ENCODE peak calls at places on chromosomes 2 and 18, in five cellular contexts. T, J, V, N and W are unnamed samples.

GRCh38 chr2:229728360-229728759 is 14.0 kb upstream of the DNER start:
- DNase-seq in T (no peak), J (no peak), V (no peak), N (no peak), W (no peak)

GRCh38 chr2:135030826-135031225 is 16.4 kb downstream of the MAP3K19 start:
- DNase-seq in T (peak; percentile 16), J (peak; percentile 41), V (no peak), N (peak; percentile 19), W (no peak)

GRCh38 chr2:225070811-225071210 is 28.5 kb upstream of the DOCK10 start:
- DNase-seq in T (no peak), J (no peak), V (no peak), N (no peak), W (no peak)

GRCh38 chr2:208350610-208351009 is 56.0 kb upstream of the PTH2R start:
- DNase-seq in T (no peak), J (no peak), V (no peak), N (no peak), W (no peak)

GRCh38 chr2:143730950-143731254 is 601.7 kb downstream of the ARHGAP15 start:
- DNase-seq in T (no peak), J (no peak), V (peak; percentile 35), N (no peak), W (no peak)

GRCh38 chr2:32363588-32363987 is 6.8 kb downstream of the BIRC6 start:
- DNase-seq in T (no peak), J (no peak), V (no peak), N (no peak), W (no peak)

GRCh38 chr2:24926602-24927252 is 6.7 kb upstream of the ADCY3 start:
- DNase-seq in T (no peak), J (no peak), V (no peak), N (no peak), W (no peak)

GRCh38 chr2:212158081-212158480 is 380.5 kb downstream of the ERBB4 start:
- DNase-seq in T (no peak), J (no peak), V (no peak), N (no peak), W (no peak)

GRCh38 chr2:61196671-61197070 is 34.7 kb downstream of the C2orf74 start:
- DNase-seq in T (no peak), J (no peak), V (no peak), N (no peak), W (no peak)

GRCh38 chr2:229715895-229716507 is 1.6 kb upstream of the DNER start:
- DNase-seq in T (peak; percentile 30), J (peak; percentile 34), V (no peak), N (peak; percentile 22), W (peak; percentile 48)

GRCh38 chr18:78742346-78742745 is 237.3 kb upstream of the SALL3 start:
- DNase-seq in T (no peak), J (no peak), V (no peak), N (no peak), W (no peak)

GRCh38 chr18:59005266-59005665 is 134.4 kb upstream of the SEC11C start:
- DNase-seq in T (no peak), J (no peak), V (no peak), N (no peak), W (no peak)

GRCh38 chr2:103809946-103810345 is 1044.0 kb upstream of the POU3F3 start:
- DNase-seq in T (no peak), J (no peak), V (no peak), N (no peak), W (no peak)

GRCh38 chr2:164220250-164220649 is 401.0 kb downstream of the GRB14 start:
- DNase-seq in T (no peak), J (no peak), V (no peak), N (no peak), W (no peak)

GRCh38 chr2:85308951-85309555 is 18.7 kb downstream of the TGOLN2 start:
- DNase-seq in T (no peak), J (peak; percentile 46), V (no peak), N (no peak), W (peak; percentile 95)

GRCh38 chr2:152415231-152415642 is 80.3 kb downstream of the FMNL2 start:
- DNase-seq in T (no peak), J (peak; percentile 79), V (no peak), N (no peak), W (no peak)

GRCh38 chr2:171814883-171815282 is 79.2 kb downstream of the SLC25A12 start:
- DNase-seq in T (no peak), J (no peak), V (no peak), N (no peak), W (no peak)
- TF ChIP-seq FOXM1 in T (no peak), J (no peak), V (no peak), N (no peak), W (no peak)

GRCh38 chr2:99757715-99758114 is 267.9 kb upstream of the REV1 start:
- DNase-seq in T (no peak), J (no peak), V (no peak), N (no peak), W (no peak)

GRCh38 chr2:99748344-99748743 is 258.5 kb upstream of the REV1 start:
- DNase-seq in T (no peak), J (no peak), V (no peak), N (no peak), W (no peak)

GRCh38 chr2:99753505-99753904 is 263.7 kb upstream of the REV1 start:
- DNase-seq in T (no peak), J (no peak), V (no peak), N (peak; percentile 7), W (no peak)

GRCh38 chr2:99756059-99756458 is 266.2 kb upstream of the REV1 start:
- DNase-seq in T (no peak), J (no peak), V (no peak), N (no peak), W (no peak)

DNA sequence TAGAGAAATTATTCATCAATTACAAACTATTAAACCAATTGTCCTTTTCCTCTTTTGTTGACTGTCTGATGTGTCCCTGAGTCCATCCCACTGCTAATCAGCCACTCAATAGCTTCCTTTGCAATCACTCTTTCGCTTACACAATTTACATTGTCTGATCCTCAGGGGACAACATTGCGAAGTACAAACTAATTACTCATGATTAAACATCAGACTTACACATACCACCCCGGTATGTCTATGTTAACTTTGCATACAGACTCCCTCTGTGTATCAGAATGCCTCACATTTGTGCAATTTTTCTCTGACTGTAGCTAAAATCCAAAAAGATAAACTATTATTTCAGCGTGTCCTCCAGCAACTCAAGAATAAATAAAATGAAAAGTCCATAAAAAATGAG is 264.4 kb upstream of the REV1 start:
- DNase-seq in T (no peak), J (no peak), V (no peak), N (no peak), W (no peak)
- TF ChIP-seq FOXM1 in T (no peak), J (no peak), V (no peak), N (no peak), W (no peak)

GRCh38 chr2:12821656-12822055 is 104.9 kb downstream of the TRIB2 start:
- DNase-seq in T (no peak), J (no peak), V (no peak), N (no peak), W (no peak)

GRCh38 chr2:12824304-12824761 is 107.6 kb downstream of the TRIB2 start:
- DNase-seq in T (no peak), J (no peak), V (no peak), N (no peak), W (no peak)

GRCh38 chr2:12826781-12827180 is 110.0 kb downstream of the TRIB2 start:
- DNase-seq in T (no peak), J (no peak), V (no peak), N (no peak), W (no peak)

GRCh38 chr2:12827721-12828120 is 111.0 kb downstream of the TRIB2 start:
- DNase-seq in T (no peak), J (no peak), V (no peak), N (no peak), W (no peak)

DNA sequence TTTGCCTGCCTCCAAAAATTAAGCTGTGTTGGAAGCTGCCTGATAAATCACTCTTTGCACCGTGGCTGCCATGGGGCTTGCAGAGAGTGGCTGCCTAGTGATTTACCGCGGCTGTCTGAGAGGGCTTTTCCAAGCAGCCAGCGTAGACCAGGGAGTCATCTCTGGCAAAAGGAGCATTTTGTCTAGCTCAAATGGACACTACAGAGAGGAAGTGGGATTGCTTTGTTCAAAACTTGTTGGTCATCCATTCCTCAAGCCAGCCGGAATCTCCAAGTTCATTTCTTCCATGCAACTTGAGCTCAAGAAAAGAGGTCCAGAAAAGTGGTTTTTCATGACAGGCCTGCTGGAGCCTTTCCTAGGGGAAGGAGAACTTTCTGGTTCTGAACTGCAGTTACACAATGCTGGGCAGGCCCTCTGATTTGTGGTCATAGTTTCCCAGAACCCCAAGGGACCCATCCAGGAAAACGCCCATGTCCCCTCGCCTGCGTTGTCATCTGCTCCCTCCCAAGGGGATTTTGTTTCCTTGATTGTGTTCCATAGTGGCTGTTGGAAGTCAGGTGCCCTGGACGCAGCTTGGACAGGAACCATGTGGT is 108.1 kb downstream of the TRIB2 start:
- DNase-seq in T (no peak), J (no peak), V (no peak), N (no peak), W (no peak)
- TF ChIP-seq FOXM1 in T (no peak), J (no peak), V (no peak), N (no peak), W (no peak)

GRCh38 chr2:161436411-161436810 is 20.3 kb downstream of the TBR1 start:
- DNase-seq in T (no peak), J (no peak), V (no peak), N (no peak), W (no peak)
- TF ChIP-seq FOXM1 in T (no peak), J (no peak), V (no peak), N (no peak), W (no peak)

GRCh38 chr2:237731663-237732062 is 66.9 kb upstream of the RBM44 start:
- DNase-seq in T (no peak), J (peak; percentile 48), V (no peak), N (no peak), W (peak; percentile 64)
- TF ChIP-seq FOXM1 in T (no peak), J (no peak), V (no peak), N (no peak), W (no peak)